ENCODE peak calls at places on chromosomes 7 and 10, in eight cellular contexts. V, N, A, B, Y, H, L and P are unnamed samples.

GRCh38 chr10:8776926-8777625 is 722.6 kb downstream of the GATA3 start:
- DNase-seq in V (no peak), N (no peak), A (no peak), B (no peak), Y (peak; percentile 45), H (no peak), L (no peak), P (no peak)

GRCh38 chr7:2698581-2699288 is 10.7 kb downstream of the AMZ1 start:
- DNase-seq in V (no peak), N (no peak), A (no peak), B (no peak), Y (no peak), H (peak; percentile 92), L (no peak), P (no peak)

GRCh38 chr10:90204956-90205695 is 503.7 kb downstream of the KIF20B start:
- DNase-seq in V (no peak), N (no peak), A (no peak), B (no peak), Y (peak; percentile 57), H (no peak), L (no peak), P (no peak)

GRCh38 chr10:15879058-15879457 is 18.8 kb upstream of the MINDY3 start:
- DNase-seq in V (no peak), N (no peak), A (peak; percentile 40), B (peak; percentile 27), Y (peak; percentile 50), H (peak; percentile 35), L (peak; percentile 48), P (peak; percentile 42)

GRCh38 chr7:26379711-26380110 is 88.0 kb downstream of the SNX10 start:
- DNase-seq in V (no peak), N (no peak), A (no peak), B (no peak), Y (no peak), H (no peak), L (no peak), P (no peak)

GRCh38 chr7:134514663-134515062 is 12.7 kb upstream of the AKR1B10 start:
- DNase-seq in V (no peak), N (peak; percentile 23), A (peak; percentile 82), B (peak; percentile 66), Y (peak; percentile 83), H (peak; percentile 64), L (peak; percentile 52), P (peak; percentile 76)

GRCh38 chr7:66054063-66054462 is 21.6 kb upstream of the ASL start:
- DNase-seq in V (no peak), N (no peak), A (no peak), B (no peak), Y (peak; percentile 17), H (no peak), L (no peak), P (no peak)

GRCh38 chr7:44305564-44306507 is 19.6 kb downstream of the CAMK2B start:
- DNase-seq in V (no peak), N (no peak), A (peak; percentile 3), B (no peak), Y (no peak), H (peak; percentile 41), L (no peak), P (no peak)

GRCh38 chr7:66839814-66840213 is 81.2 kb upstream of the TMEM248 start:
- DNase-seq in V (no peak), N (no peak), A (no peak), B (no peak), Y (no peak), H (no peak), L (no peak), P (no peak)

GRCh38 chr7:74479961-74480829 is 26.5 kb downstream of the GTF2IRD1 start:
- DNase-seq in V (no peak), N (peak; percentile 85), A (no peak), B (peak; percentile 87), Y (peak; percentile 63), H (peak; percentile 56), L (peak; percentile 64), P (peak; percentile 90)

GRCh38 chr7:40429821-40430220 is 295.0 kb downstream of the SUGCT start:
- DNase-seq in V (no peak), N (no peak), A (no peak), B (no peak), Y (peak; percentile 28), H (no peak), L (no peak), P (no peak)

GRCh38 chr7:44372560-44373417 is 47.4 kb upstream of the CAMK2B start:
- DNase-seq in V (no peak), N (no peak), A (peak; percentile 7), B (no peak), Y (peak; percentile 35), H (no peak), L (no peak), P (peak; percentile 15)

GRCh38 chr10:102235991-102236390 is 5.3 kb downstream of the PITX3 start:
- DNase-seq in V (no peak), N (no peak), A (no peak), B (no peak), Y (no peak), H (no peak), L (no peak), P (no peak)

GRCh38 chr10:131726460-131726861 is 174.3 kb upstream of the PPP2R2D start:
- DNase-seq in V (no peak), N (peak; percentile 49), A (no peak), B (no peak), Y (no peak), H (no peak), L (peak; percentile 25), P (no peak)

GRCh38 chr10:131725736-131726459 is 174.9 kb upstream of the PPP2R2D start:
- DNase-seq in V (no peak), N (no peak), A (no peak), B (no peak), Y (no peak), H (no peak), L (no peak), P (no peak)

GRCh38 chr10:131727612-131728011 is 173.2 kb upstream of the PPP2R2D start:
- DNase-seq in V (no peak), N (no peak), A (no peak), B (no peak), Y (no peak), H (no peak), L (no peak), P (no peak)

GRCh38 chr10:131724891-131725735 is 175.7 kb upstream of the PPP2R2D start:
- DNase-seq in V (no peak), N (no peak), A (no peak), B (no peak), Y (no peak), H (no peak), L (no peak), P (no peak)

DNA sequence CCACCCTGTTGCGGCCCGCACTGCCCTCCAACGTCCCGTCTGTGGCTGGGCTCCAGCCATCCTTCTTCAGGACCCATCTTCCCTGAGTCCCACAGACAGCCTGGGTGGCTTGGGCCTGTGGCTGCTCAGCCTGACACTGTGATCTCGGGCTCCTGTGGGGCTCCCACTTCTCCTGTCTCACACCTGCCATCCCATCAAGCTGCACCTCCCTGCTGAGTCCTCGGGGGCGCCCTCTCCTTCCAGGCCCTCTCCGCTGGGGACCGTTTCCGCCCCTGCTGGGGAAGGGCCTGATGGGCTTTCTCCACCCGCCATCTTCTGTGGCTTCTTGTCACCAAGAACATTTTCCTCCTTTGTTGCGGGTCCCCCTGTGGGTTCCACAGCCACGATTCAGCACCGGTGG is 173.8 kb upstream of the PPP2R2D start:
- DNase-seq in V (no peak), N (no peak), A (no peak), B (no peak), Y (no peak), H (no peak), L (no peak), P (no peak)
- TF ChIP-seq CTCF in V (no peak), N (no peak), A (no peak), B (no peak), Y (no peak), H (no peak), L (no peak), P (no peak)

GRCh38 chr10:58631715-58632114 is 119.0 kb downstream of the BICC1 start:
- DNase-seq in V (no peak), N (no peak), A (no peak), B (no peak), Y (peak; percentile 29), H (no peak), L (no peak), P (no peak)
- TF ChIP-seq CTCF in V (no peak), N (no peak), A (no peak), B (no peak), Y (no peak), H (no peak), L (no peak), P (no peak)

DNA sequence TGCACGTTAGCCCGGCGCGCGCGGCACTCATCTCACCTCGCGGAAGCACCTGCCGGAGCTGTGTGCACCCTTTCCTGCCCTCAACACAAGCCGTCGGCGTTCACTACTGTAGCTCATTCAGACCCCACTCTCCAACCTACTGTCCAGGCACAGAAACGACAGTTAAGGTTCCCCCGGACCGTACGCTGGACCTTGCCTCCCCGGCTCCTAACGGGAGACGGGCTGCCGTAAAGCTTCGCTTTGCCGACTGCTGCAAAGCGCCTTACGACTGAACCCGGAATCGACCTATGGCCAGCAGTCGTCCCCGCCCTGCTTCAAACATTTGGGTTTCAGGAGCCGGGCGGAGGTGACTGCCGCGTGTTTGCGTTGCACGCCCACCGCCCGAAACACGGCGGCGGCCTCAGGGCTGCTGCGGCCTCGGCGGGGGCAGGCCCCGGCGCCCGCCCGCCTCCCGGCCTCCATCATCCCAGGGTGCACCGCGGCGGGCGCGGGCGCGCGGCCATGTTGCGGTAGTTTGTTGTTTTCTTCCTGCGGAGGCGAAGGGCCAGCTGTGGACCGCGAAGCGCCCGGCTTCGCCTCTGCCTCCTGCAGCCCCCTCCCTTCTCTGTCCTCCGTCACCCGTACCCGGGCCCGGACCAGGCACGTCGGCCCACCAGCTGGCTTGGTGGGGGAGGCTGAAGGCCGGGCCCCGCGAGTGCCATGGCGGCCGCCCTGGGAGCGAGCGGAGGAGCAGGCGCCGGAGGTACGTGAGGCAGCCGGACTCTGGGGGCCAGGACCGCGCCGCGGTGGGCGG is at the start of gene RBM33:
- DNase-seq in V (peak; percentile 14), N (peak; percentile 64), A (peak; percentile 93), B (peak; percentile 80), Y (peak; percentile 66), H (peak; percentile 91), L (peak; percentile 69), P (peak; percentile 82)
- TF ChIP-seq CTCF in V (no peak), N (no peak), A (no peak), B (no peak), Y (no peak), H (no peak), L (no peak), P (no peak)

GRCh38 chr10:14545827-14546226 is 215.1 kb upstream of the FRMD4A start:
- DNase-seq in V (no peak), N (no peak), A (no peak), B (peak; percentile 65), Y (peak; percentile 73), H (no peak), L (peak; percentile 25), P (peak; percentile 65)

GRCh38 chr10:14540611-14541010 is 209.9 kb upstream of the FRMD4A start:
- DNase-seq in V (no peak), N (no peak), A (no peak), B (no peak), Y (no peak), H (no peak), L (no peak), P (no peak)

GRCh38 chr10:14543904-14544210 is 213.1 kb upstream of the FRMD4A start:
- DNase-seq in V (no peak), N (no peak), A (no peak), B (no peak), Y (no peak), H (no peak), L (no peak), P (no peak)

GRCh38 chr10:14541379-14541778 is 210.7 kb upstream of the FRMD4A start:
- DNase-seq in V (no peak), N (no peak), A (no peak), B (no peak), Y (no peak), H (no peak), L (no peak), P (no peak)

GRCh38 chr10:14543048-14543903 is 212.6 kb upstream of the FRMD4A start:
- DNase-seq in V (no peak), N (peak; percentile 41), A (no peak), B (peak; percentile 43), Y (no peak), H (no peak), L (no peak), P (no peak)
- TF ChIP-seq CTCF in V (peak; percentile 30), N (peak; percentile 69), A (peak; percentile 27), B (peak; percentile 33), Y (no peak), H (peak; percentile 15), L (peak; percentile 10), P (peak; percentile 32)